ENCODE peak calls at places on chromosomes 13 and 19, in six cellular contexts. T, A, V, P, H and Q are unnamed samples.

GRCh38 chr19:5850743-5851293 is 431 bp downstream of the FUT3 start:
- DNase-seq in T (peak; percentile 77), A (peak; percentile 64), V (no peak), P (peak; percentile 57), H (no peak), Q (no peak)

GRCh38 chr19:3403489-3404323 is 37.3 kb downstream of the NFIC start:
- DNase-seq in T (peak; percentile 99), A (peak; percentile 66), V (peak; percentile 85), P (peak; percentile 93), H (no peak), Q (no peak)

GRCh38 chr19:50008532-50008931 is 16.6 kb downstream of the VRK3 start:
- DNase-seq in T (peak; percentile 12), A (no peak), V (no peak), P (no peak), H (no peak), Q (peak; percentile 12)

GRCh38 chr19:29978139-29978538 is 36.1 kb downstream of the URI1 start:
- DNase-seq in T (no peak), A (no peak), V (no peak), P (no peak), H (no peak), Q (no peak)

GRCh38 chr19:29945433-29945832 is 3.4 kb downstream of the URI1 start:
- DNase-seq in T (no peak), A (no peak), V (no peak), P (no peak), H (no peak), Q (no peak)

GRCh38 chr19:33406521-33407139 is 33.1 kb downstream of the CEBPG start:
- DNase-seq in T (peak; percentile 63), A (peak; percentile 59), V (peak; percentile 63), P (peak; percentile 78), H (peak; percentile 80), Q (peak; percentile 47)

GRCh38 chr19:32397736-32398135 is 7.8 kb upstream of the DPY19L3 start:
- DNase-seq in T (peak; percentile 76), A (peak; percentile 69), V (no peak), P (no peak), H (no peak), Q (no peak)

GRCh38 chr13:38542601-38543000 is 144.3 kb upstream of the FREM2 start:
- DNase-seq in T (no peak), A (peak; percentile 86), V (no peak), P (no peak), H (no peak), Q (no peak)